ENCODE peak calls at places on chromosomes 5 and 9, in six cellular contexts. One of them, this sample, is unnamed.
A peak's percentile ranks its signal among the peaks of the same experiment; 100 is the strongest.

GRCh38 chr9:6605202-6605601 is 40.3 kb downstream of the GLDC start:
- DNase-seq in activated T-cell treated with anti-CD3 and anti-CD28 coated beads, Interleukin-2, amount 50 U/mL, for 24 hours: no peak
- DNase-seq in amniotic stem cell: no peak
- DNase-seq in stimulated activated CD8-positive, alpha-beta memory T cell treated with anti-CD3 and anti-CD28 coated beads, Interleukin-4, amount 100 ng/mL, for 1 hour: no peak
- DNase-seq in uterus: no peak
- DNase-seq in activated CD8-positive, alpha-beta memory T cell treated with anti-CD3 and anti-CD28 coated beads, Interleukin-2, amount 50 U/mL, for 4 hours: no peak
- DNase-seq in this sample: no peak

GRCh38 chr5:9046756-9047481 is 499.0 kb downstream of the SEMA5A start:
- DNase-seq in activated T-cell treated with anti-CD3 and anti-CD28 coated beads, Interleukin-2, amount 50 U/mL, for 24 hours: no peak
- DNase-seq in amniotic stem cell: peak; percentile 47
- DNase-seq in stimulated activated CD8-positive, alpha-beta memory T cell treated with anti-CD3 and anti-CD28 coated beads, Interleukin-4, amount 100 ng/mL, for 1 hour: no peak
- DNase-seq in uterus: peak; percentile 30
- DNase-seq in activated CD8-positive, alpha-beta memory T cell treated with anti-CD3 and anti-CD28 coated beads, Interleukin-2, amount 50 U/mL, for 4 hours: no peak
- DNase-seq in this sample: peak; percentile 100

GRCh38 chr9:81069923-81070322 is 619.4 kb downstream of the TLE1 start:
- DNase-seq in activated T-cell treated with anti-CD3 and anti-CD28 coated beads, Interleukin-2, amount 50 U/mL, for 24 hours: no peak
- DNase-seq in amniotic stem cell: no peak
- DNase-seq in stimulated activated CD8-positive, alpha-beta memory T cell treated with anti-CD3 and anti-CD28 coated beads, Interleukin-4, amount 100 ng/mL, for 1 hour: no peak
- DNase-seq in uterus: no peak
- DNase-seq in activated CD8-positive, alpha-beta memory T cell treated with anti-CD3 and anti-CD28 coated beads, Interleukin-2, amount 50 U/mL, for 4 hours: no peak
- DNase-seq in this sample: no peak

GRCh38 chr5:54656261-54656728 is 138.7 kb downstream of the SNX18 start:
- DNase-seq in activated T-cell treated with anti-CD3 and anti-CD28 coated beads, Interleukin-2, amount 50 U/mL, for 24 hours: no peak
- DNase-seq in amniotic stem cell: no peak
- DNase-seq in stimulated activated CD8-positive, alpha-beta memory T cell treated with anti-CD3 and anti-CD28 coated beads, Interleukin-4, amount 100 ng/mL, for 1 hour: no peak
- DNase-seq in uterus: peak; percentile 77
- DNase-seq in activated CD8-positive, alpha-beta memory T cell treated with anti-CD3 and anti-CD28 coated beads, Interleukin-2, amount 50 U/mL, for 4 hours: no peak
- DNase-seq in this sample: no peak

GRCh38 chr9:134623408-134624066 is 18.1 kb upstream of the COL5A1 start:
- DNase-seq in activated T-cell treated with anti-CD3 and anti-CD28 coated beads, Interleukin-2, amount 50 U/mL, for 24 hours: no peak
- DNase-seq in amniotic stem cell: no peak
- DNase-seq in stimulated activated CD8-positive, alpha-beta memory T cell treated with anti-CD3 and anti-CD28 coated beads, Interleukin-4, amount 100 ng/mL, for 1 hour: no peak
- DNase-seq in uterus: peak; percentile 9
- DNase-seq in activated CD8-positive, alpha-beta memory T cell treated with anti-CD3 and anti-CD28 coated beads, Interleukin-2, amount 50 U/mL, for 4 hours: peak; percentile 9
- DNase-seq in this sample: no peak

GRCh38 chr5:56659991-56660390 is 155.4 kb upstream of the MAP3K1 start:
- DNase-seq in activated T-cell treated with anti-CD3 and anti-CD28 coated beads, Interleukin-2, amount 50 U/mL, for 24 hours: no peak
- DNase-seq in amniotic stem cell: no peak
- DNase-seq in stimulated activated CD8-positive, alpha-beta memory T cell treated with anti-CD3 and anti-CD28 coated beads, Interleukin-4, amount 100 ng/mL, for 1 hour: no peak
- DNase-seq in uterus: no peak
- DNase-seq in activated CD8-positive, alpha-beta memory T cell treated with anti-CD3 and anti-CD28 coated beads, Interleukin-2, amount 50 U/mL, for 4 hours: no peak
- DNase-seq in this sample: no peak

GRCh38 chr5:126490167-126490937 is 67.1 kb downstream of the GRAMD2B start:
- DNase-seq in activated T-cell treated with anti-CD3 and anti-CD28 coated beads, Interleukin-2, amount 50 U/mL, for 24 hours: no peak
- DNase-seq in amniotic stem cell: no peak
- DNase-seq in stimulated activated CD8-positive, alpha-beta memory T cell treated with anti-CD3 and anti-CD28 coated beads, Interleukin-4, amount 100 ng/mL, for 1 hour: no peak
- DNase-seq in uterus: no peak
- DNase-seq in activated CD8-positive, alpha-beta memory T cell treated with anti-CD3 and anti-CD28 coated beads, Interleukin-2, amount 50 U/mL, for 4 hours: no peak
- DNase-seq in this sample: no peak

GRCh38 chr5:117337064-117337749 is 762.6 kb upstream of the SEMA6A start:
- DNase-seq in activated T-cell treated with anti-CD3 and anti-CD28 coated beads, Interleukin-2, amount 50 U/mL, for 24 hours: no peak
- DNase-seq in amniotic stem cell: no peak
- DNase-seq in stimulated activated CD8-positive, alpha-beta memory T cell treated with anti-CD3 and anti-CD28 coated beads, Interleukin-4, amount 100 ng/mL, for 1 hour: no peak
- DNase-seq in uterus: no peak
- DNase-seq in activated CD8-positive, alpha-beta memory T cell treated with anti-CD3 and anti-CD28 coated beads, Interleukin-2, amount 50 U/mL, for 4 hours: no peak
- DNase-seq in this sample: no peak

GRCh38 chr9:81162361-81162760 is 527.0 kb downstream of the TLE1 start:
- DNase-seq in activated T-cell treated with anti-CD3 and anti-CD28 coated beads, Interleukin-2, amount 50 U/mL, for 24 hours: no peak
- DNase-seq in amniotic stem cell: no peak
- DNase-seq in stimulated activated CD8-positive, alpha-beta memory T cell treated with anti-CD3 and anti-CD28 coated beads, Interleukin-4, amount 100 ng/mL, for 1 hour: no peak
- DNase-seq in uterus: no peak
- DNase-seq in activated CD8-positive, alpha-beta memory T cell treated with anti-CD3 and anti-CD28 coated beads, Interleukin-2, amount 50 U/mL, for 4 hours: no peak
- DNase-seq in this sample: no peak

GRCh38 chr9:5052858-5053257 is 67.8 kb downstream of the JAK2 start:
- DNase-seq in activated T-cell treated with anti-CD3 and anti-CD28 coated beads, Interleukin-2, amount 50 U/mL, for 24 hours: no peak
- DNase-seq in amniotic stem cell: no peak
- DNase-seq in stimulated activated CD8-positive, alpha-beta memory T cell treated with anti-CD3 and anti-CD28 coated beads, Interleukin-4, amount 100 ng/mL, for 1 hour: no peak
- DNase-seq in uterus: no peak
- DNase-seq in activated CD8-positive, alpha-beta memory T cell treated with anti-CD3 and anti-CD28 coated beads, Interleukin-2, amount 50 U/mL, for 4 hours: no peak
- DNase-seq in this sample: peak; percentile 11

GRCh38 chr9:131997779-131998178 is 81.9 kb downstream of the MED27 start:
- DNase-seq in activated T-cell treated with anti-CD3 and anti-CD28 coated beads, Interleukin-2, amount 50 U/mL, for 24 hours: no peak
- DNase-seq in amniotic stem cell: no peak
- DNase-seq in stimulated activated CD8-positive, alpha-beta memory T cell treated with anti-CD3 and anti-CD28 coated beads, Interleukin-4, amount 100 ng/mL, for 1 hour: no peak
- DNase-seq in uterus: no peak
- DNase-seq in activated CD8-positive, alpha-beta memory T cell treated with anti-CD3 and anti-CD28 coated beads, Interleukin-2, amount 50 U/mL, for 4 hours: no peak
- DNase-seq in this sample: no peak

GRCh38 chr9:92706218-92706940 is 36.4 kb upstream of the IPPK start:
- DNase-seq in activated T-cell treated with anti-CD3 and anti-CD28 coated beads, Interleukin-2, amount 50 U/mL, for 24 hours: no peak
- DNase-seq in amniotic stem cell: no peak
- DNase-seq in stimulated activated CD8-positive, alpha-beta memory T cell treated with anti-CD3 and anti-CD28 coated beads, Interleukin-4, amount 100 ng/mL, for 1 hour: no peak
- DNase-seq in uterus: no peak
- DNase-seq in activated CD8-positive, alpha-beta memory T cell treated with anti-CD3 and anti-CD28 coated beads, Interleukin-2, amount 50 U/mL, for 4 hours: no peak
- DNase-seq in this sample: no peak

GRCh38 chr9:36928670-36929349 is 105.3 kb downstream of the PAX5 start:
- DNase-seq in activated T-cell treated with anti-CD3 and anti-CD28 coated beads, Interleukin-2, amount 50 U/mL, for 24 hours: no peak
- DNase-seq in amniotic stem cell: peak; percentile 5
- DNase-seq in stimulated activated CD8-positive, alpha-beta memory T cell treated with anti-CD3 and anti-CD28 coated beads, Interleukin-4, amount 100 ng/mL, for 1 hour: no peak
- DNase-seq in uterus: no peak
- DNase-seq in activated CD8-positive, alpha-beta memory T cell treated with anti-CD3 and anti-CD28 coated beads, Interleukin-2, amount 50 U/mL, for 4 hours: no peak
- DNase-seq in this sample: peak; percentile 43

GRCh38 chr9:81737871-81738507 is 48.6 kb upstream of the TLE1 start:
- DNase-seq in activated T-cell treated with anti-CD3 and anti-CD28 coated beads, Interleukin-2, amount 50 U/mL, for 24 hours: no peak
- DNase-seq in amniotic stem cell: peak; percentile 43
- DNase-seq in stimulated activated CD8-positive, alpha-beta memory T cell treated with anti-CD3 and anti-CD28 coated beads, Interleukin-4, amount 100 ng/mL, for 1 hour: no peak
- DNase-seq in uterus: no peak
- DNase-seq in activated CD8-positive, alpha-beta memory T cell treated with anti-CD3 and anti-CD28 coated beads, Interleukin-2, amount 50 U/mL, for 4 hours: no peak
- DNase-seq in this sample: peak; percentile 73